ENCODE peak calls at places on chromosomes 2 and 18, in six cellular contexts. E is GM23338, G is A172, C is sigmoid colon, J is AG08396, A is GM12891. S is an unnamed sample.

GRCh38 chr2:182031956-182032355 is 46.3 kb downstream of the PPP1R1C start:
- DNase-seq in E (no peak), G (no peak), C (no peak), J (no peak), A (no peak), S (peak)

GRCh38 chr18:12278765-12279682 is 24.9 kb downstream of the CIDEA start:
- DNase-seq in E (peak), G (peak), C (peak), J (peak), A (no peak), S (peak)

GRCh38 chr2:213640742-213641425 is 356.6 kb downstream of the SPAG16 start:
- DNase-seq in E (no peak), G (no peak), C (no peak), J (no peak), A (no peak), S (no peak)

GRCh38 chr2:1640301-1641135 is 103.8 kb downstream of the PXDN start:
- DNase-seq in E (no peak), G (no peak), C (peak), J (no peak), A (no peak), S (no peak)

GRCh38 chr2:218286570-218287459 is 5.5 kb downstream of the TMBIM1 start:
- DNase-seq in E (peak), G (peak), C (peak), J (peak), A (peak), S (peak)

GRCh38 chr18:9380571-9381390 is 46.2 kb downstream of the TWSG1 start:
- DNase-seq in E (no peak), G (no peak), C (no peak), J (no peak), A (no peak), S (peak)

GRCh38 chr2:163610817-163611556 is 124.8 kb downstream of the FIGN start:
- DNase-seq in E (peak), G (peak), C (no peak), J (no peak), A (no peak), S (no peak)

GRCh38 chr2:101991731-101992145 is at the start of gene IL1R2:
- DNase-seq in E (no peak), G (no peak), C (no peak), J (no peak), A (no peak), S (no peak)

GRCh38 chr2:73253901-73254300 is 19.8 kb downstream of the CCT7 start:
- DNase-seq in E (no peak), G (no peak), C (no peak), J (no peak), A (no peak), S (no peak)

GRCh38 chr2:127642706-127643697 is 3.0 kb upstream of the GPR17 start:
- DNase-seq in E (no peak), G (no peak), C (no peak), J (no peak), A (no peak), S (no peak)

GRCh38 chr2:234536218-234536989 is 39.5 kb upstream of the ARL4C start:
- DNase-seq in E (no peak), G (no peak), C (no peak), J (no peak), A (no peak), S (no peak)

GRCh38 chr2:56195563-56195962 is 11.8 kb downstream of the CCDC85A start:
- DNase-seq in E (no peak), G (no peak), C (no peak), J (no peak), A (no peak), S (peak)

GRCh38 chr2:28610583-28611201 is 114.8 kb downstream of the PLB1 start:
- DNase-seq in E (no peak), G (peak), C (no peak), J (peak), A (no peak), S (peak)

GRCh38 chr2:181991171-181991885 is 5.7 kb downstream of the PPP1R1C start:
- DNase-seq in E (no peak), G (no peak), C (no peak), J (no peak), A (peak), S (no peak)

GRCh38 chr2:30252723-30253688 is 21.7 kb downstream of the LBH start:
- DNase-seq in E (no peak), G (peak), C (no peak), J (peak), A (no peak), S (peak)

GRCh38 chr2:64212801-64213321 is 68.6 kb upstream of the PELI1 start:
- DNase-seq in E (peak), G (peak), C (no peak), J (no peak), A (no peak), S (peak)

GRCh38 chr2:62774555-62775366 is 69.2 kb downstream of the EHBP1 start:
- DNase-seq in E (peak), G (peak), C (peak), J (no peak), A (no peak), S (peak)

GRCh38 chr2:167749016-167749415 is 498.4 kb downstream of the STK39 start:
- DNase-seq in E (no peak), G (peak), C (no peak), J (no peak), A (no peak), S (peak)

GRCh38 chr2:68837861-68838341 is 33.3 kb downstream of the BMP10 start:
- DNase-seq in E (no peak), G (peak), C (no peak), J (no peak), A (no peak), S (no peak)

GRCh38 chr2:196101325-196101981 is 32.8 kb upstream of the DNAH7 start:
- DNase-seq in E (no peak), G (peak), C (no peak), J (peak), A (peak), S (peak)

GRCh38 chr2:95052301-95052700 is 26.8 kb downstream of the MAL start:
- DNase-seq in E (no peak), G (no peak), C (peak), J (no peak), A (no peak), S (no peak)